ENCODE peak calls at places on chromosomes 5 and 9, in six cellular contexts. C, Z, B, K, L and F are unnamed samples.

GRCh38 chr9:33452828-33453271 is 5.5 kb upstream of the AQP3 start:
- DNase-seq in B (peak), C (peak), L (peak), K (peak), Z (peak), F (no peak)

GRCh38 chr5:85304524-85304923 is 919.8 kb upstream of the EDIL3 start:
- DNase-seq in C (no peak), L (no peak), K (no peak), B (no peak), Z (no peak), F (no peak)

GRCh38 chr5:104088876-104089778 is 526.5 kb upstream of the NUDT12 start:
- DNase-seq in C (no peak), K (no peak), L (no peak), B (no peak), Z (no peak), F (no peak)

GRCh38 chr5:35067985-35068384 is 20.2 kb upstream of the AGXT2 start:
- DNase-seq in Z (no peak), C (no peak), L (no peak), B (no peak), K (no peak), F (no peak)

GRCh38 chr5:149002761-149003689 is 59.8 kb downstream of the SH3TC2 start:
- DNase-seq in B (peak), Z (peak), L (no peak), C (no peak), K (no peak), F (no peak)

GRCh38 chr9:36151306-36152210 is 15.0 kb downstream of the GLIPR2 start:
- DNase-seq in C (no peak), B (no peak), K (peak), Z (peak), L (peak), F (peak)

GRCh38 chr9:92506184-92506857 is 24.0 kb upstream of the ASPN start:
- DNase-seq in K (no peak), C (no peak), Z (peak), L (no peak), B (peak), F (peak)

GRCh38 chr9:108001219-108001618 is 511.6 kb upstream of the KLF4 start:
- DNase-seq in Z (no peak), C (no peak), K (no peak), L (no peak), B (no peak), F (no peak)

GRCh38 chr5:12245429-12245828 is 341.2 kb upstream of the CTNND2 start:
- DNase-seq in C (no peak), B (no peak), L (no peak), Z (no peak), K (no peak), F (no peak)

GRCh38 chr5:155562153-155562552 is 548.6 kb downstream of the KIF4B start:
- DNase-seq in Z (no peak), C (no peak), L (no peak), B (no peak), K (no peak), F (no peak)

GRCh38 chr5:122967625-122968024 is 68.9 kb downstream of the PPIC start:
- DNase-seq in Z (no peak), K (no peak), C (no peak), B (no peak), L (no peak), F (no peak)

GRCh38 chr5:104947061-104947460 is 1384.5 kb upstream of the NUDT12 start:
- DNase-seq in B (no peak), L (no peak), C (no peak), Z (no peak), K (no peak), F (no peak)

GRCh38 chr9:131365546-131365945 is 28.3 kb upstream of the PRRC2B start:
- DNase-seq in B (no peak), C (no peak), L (no peak), Z (no peak), K (no peak), F (no peak)

GRCh38 chr9:20041717-20042116 is 252.9 kb upstream of the SLC24A2 start:
- DNase-seq in C (no peak), K (peak), Z (no peak), L (peak), B (no peak), F (no peak)

GRCh38 chr9:19108038-19108437 is 5.3 kb upstream of the HAUS6 start:
- DNase-seq in K (no peak), L (no peak), C (no peak), B (no peak), Z (no peak), F (no peak)

GRCh38 chr5:61346511-61346910 is 14.5 kb downstream of the ZSWIM6 start:
- DNase-seq in Z (no peak), L (no peak), K (no peak), B (no peak), C (no peak), F (no peak)

GRCh38 chr5:97338729-97339128 is 155.7 kb upstream of the RIOK2 start:
- DNase-seq in Z (no peak), B (no peak), K (no peak), C (no peak), L (no peak), F (no peak)

GRCh38 chr5:135559342-135559741 is 19.4 kb downstream of the CXCL14 start:
- DNase-seq in B (peak), C (no peak), L (no peak), Z (peak), K (no peak), F (no peak)

GRCh38 chr5:177425801-177426565 is 493 bp upstream of the GRK6 start:
- DNase-seq in Z (peak), C (peak), B (peak), K (peak), L (peak), F (peak)

GRCh38 chr5:79471556-79471955 is 42.4 kb downstream of the HOMER1 start:
- DNase-seq in K (no peak), C (no peak), B (no peak), Z (no peak), L (no peak), F (no peak)

GRCh38 chr5:91288117-91288516 is 95.0 kb downstream of the ARRDC3 start:
- DNase-seq in Z (peak), K (no peak), L (no peak), B (no peak), C (no peak), F (no peak)

GRCh38 chr5:56638061-56638621 is 177.2 kb upstream of the MAP3K1 start:
- DNase-seq in B (peak), K (no peak), C (peak), L (no peak), Z (no peak), F (no peak)

GRCh38 chr5:157326440-157327023 is 60.6 kb downstream of the CYFIP2 start:
- DNase-seq in C (no peak), K (no peak), B (no peak), Z (no peak), L (no peak), F (no peak)

GRCh38 chr9:36401179-36401740 is 1.2 kb upstream of the RNF38 start:
- DNase-seq in B (no peak), L (peak), C (peak), K (no peak), Z (peak), F (peak)

GRCh38 chr9:27572036-27572435 is 1.2 kb downstream of the C9orf72 start:
- DNase-seq in K (no peak), L (no peak), B (no peak), C (peak), Z (no peak), F (no peak)

GRCh38 chr9:12784461-12785250 is 9.8 kb downstream of the LURAP1L start:
- DNase-seq in Z (peak), C (no peak), K (no peak), B (peak), L (no peak), F (no peak)

GRCh38 chr9:87354176-87354575 is 143.5 kb upstream of the DAPK1 start:
- DNase-seq in L (no peak), K (no peak), C (no peak), Z (no peak), B (no peak), F (no peak)

GRCh38 chr9:25418974-25419373 is 259.3 kb downstream of the TUSC1 start:
- DNase-seq in Z (no peak), B (no peak), C (no peak), L (no peak), K (no peak), F (no peak)

GRCh38 chr5:154190652-154191304 is at the start of gene GALNT10:
- DNase-seq in B (peak), K (peak), L (peak), Z (no peak), C (peak), F (peak)

GRCh38 chr5:180935203-180935602 is 36.2 kb downstream of the BTNL8 start:
- DNase-seq in L (no peak), B (no peak), Z (no peak), K (no peak), C (no peak), F (no peak)

GRCh38 chr9:38047301-38048251 is 21.5 kb downstream of the SHB start:
- DNase-seq in Z (peak), C (peak), K (no peak), B (peak), L (no peak), F (peak)

GRCh38 chr9:14323083-14323968 is 9.4 kb upstream of the NFIB start:
- DNase-seq in L (no peak), B (no peak), Z (no peak), K (no peak), C (no peak), F (no peak)

GRCh38 chr9:14322211-14323082 is 8.5 kb upstream of the NFIB start:
- DNase-seq in B (peak), K (peak), L (peak), Z (peak), C (peak), F (peak)

GRCh38 chr9:14326264-14326826 is 12.4 kb upstream of the NFIB start:
- DNase-seq in L (no peak), C (peak), K (no peak), Z (peak), B (peak), F (no peak)

GRCh38 chr9:14321517-14322125 is 7.7 kb upstream of the NFIB start:
- DNase-seq in K (no peak), Z (peak), C (no peak), L (no peak), B (no peak), F (no peak)

DNA sequence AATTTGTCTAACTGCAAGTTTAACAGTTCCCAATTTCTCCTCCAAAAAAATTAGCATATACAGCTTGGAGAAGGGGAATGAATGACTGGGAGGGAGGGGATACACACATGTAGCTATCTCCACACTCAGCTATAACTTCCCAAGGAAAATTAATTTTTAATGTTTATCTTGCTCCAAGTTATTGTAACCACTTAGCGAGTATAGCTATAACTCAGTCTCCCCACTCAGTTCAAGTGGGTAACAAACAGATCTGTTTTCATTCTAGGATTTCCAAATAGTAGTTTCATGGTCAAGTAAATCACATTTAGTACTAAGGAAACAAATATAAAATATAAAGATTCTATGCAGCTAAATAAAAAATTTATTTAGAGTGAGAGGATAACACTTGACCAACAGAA is 10.0 kb upstream of the NFIB start:
- DNase-seq in Z (no peak), B (no peak), C (no peak), K (no peak), L (no peak), F (no peak)
- H3K4me3 ChIP-seq in Z (no peak), B (no peak), C (no peak), K (no peak), L (no peak), F (peak)

DNA sequence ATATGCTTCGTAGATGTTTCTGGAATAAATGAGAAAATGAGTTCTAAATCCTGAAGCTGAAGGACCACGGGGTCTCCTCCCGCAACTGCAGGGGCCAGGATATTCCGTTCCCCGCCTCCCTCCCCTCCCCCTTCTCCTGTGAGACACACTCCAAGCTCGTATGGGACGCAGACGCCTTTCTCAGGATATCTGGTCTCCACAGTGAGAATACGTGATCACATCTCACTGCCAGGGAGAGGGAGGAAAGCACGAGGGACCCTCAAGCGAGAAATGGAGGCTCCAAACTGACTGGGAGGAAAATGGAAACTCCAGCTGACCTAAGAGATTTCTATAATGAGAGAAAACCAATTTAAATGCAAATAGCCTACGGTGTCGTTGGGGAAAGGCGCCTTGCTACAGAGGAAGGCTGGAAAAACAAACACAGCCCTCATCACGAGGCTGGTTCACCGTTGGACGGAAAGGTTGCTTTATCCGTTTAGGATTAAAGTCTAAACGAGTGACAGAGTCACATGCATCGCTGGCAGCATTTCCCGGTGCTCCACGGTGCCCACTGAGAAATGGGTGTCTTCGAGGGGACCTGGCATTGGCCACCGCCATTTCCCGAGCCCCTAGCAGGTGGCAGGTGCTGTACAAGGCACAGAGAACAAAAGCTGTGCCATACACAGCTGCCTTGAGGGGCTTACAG is 116.9 kb upstream of the CPEB4 start:
- DNase-seq in Z (no peak), K (no peak), C (no peak), B (no peak), L (no peak), F (no peak)
- H3K27ac ChIP-seq in Z (no peak), K (no peak), C (no peak), B (peak), L (no peak), F (no peak)

GRCh38 chr5:168740055-168740820 is 161.1 kb upstream of the PANK3 start:
- DNase-seq in K (no peak), C (no peak), Z (no peak), L (no peak), B (no peak), F (peak)
- H3K4me3 ChIP-seq in K (no peak), C (no peak), Z (no peak), L (no peak), B (no peak), F (no peak)

DNA sequence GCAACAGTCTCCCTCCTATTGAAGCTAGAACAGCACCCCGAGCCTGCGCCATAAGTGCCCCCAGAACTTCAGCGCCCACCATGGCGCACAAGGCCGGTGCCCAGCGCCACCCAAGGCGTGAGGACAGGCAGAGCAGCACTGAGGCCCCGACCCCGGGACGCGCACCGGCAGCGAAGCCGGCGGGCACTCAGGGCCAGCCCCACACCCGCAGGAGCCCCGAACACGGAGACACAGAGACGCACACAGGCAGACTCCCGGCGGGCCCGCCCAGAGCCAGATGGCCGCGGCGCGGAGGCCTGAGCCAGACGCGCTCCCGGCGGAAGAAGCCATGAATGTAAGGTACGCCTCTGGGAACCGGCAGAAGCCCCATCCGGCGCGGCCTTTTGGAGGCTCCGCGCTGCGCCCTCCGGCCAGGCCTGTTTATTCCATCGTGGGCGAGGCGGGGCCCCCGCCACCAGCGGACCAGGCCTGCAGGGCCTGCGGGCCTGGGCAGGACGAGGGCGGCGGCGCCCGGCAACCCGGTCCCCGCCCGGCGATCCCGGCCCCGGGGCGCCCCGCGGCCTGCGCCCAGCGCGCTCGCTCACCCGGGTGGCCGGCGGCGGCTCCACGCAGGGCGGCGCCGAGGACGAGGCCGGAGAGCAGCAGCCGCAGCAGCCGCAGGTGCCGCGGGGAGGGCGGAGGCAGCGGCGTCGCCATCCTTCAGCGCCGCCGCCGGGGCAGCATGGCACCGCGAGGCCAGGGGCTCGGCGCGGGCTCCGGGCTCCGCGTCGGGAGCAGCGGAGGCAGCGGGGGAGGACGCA is 483 bp downstream of the NPDC1 start:
- DNase-seq in L (no peak), K (no peak), B (no peak), Z (peak), C (no peak), F (no peak)
- H3K27ac ChIP-seq in L (peak), K (no peak), B (peak), Z (no peak), C (peak), F (peak)

DNA sequence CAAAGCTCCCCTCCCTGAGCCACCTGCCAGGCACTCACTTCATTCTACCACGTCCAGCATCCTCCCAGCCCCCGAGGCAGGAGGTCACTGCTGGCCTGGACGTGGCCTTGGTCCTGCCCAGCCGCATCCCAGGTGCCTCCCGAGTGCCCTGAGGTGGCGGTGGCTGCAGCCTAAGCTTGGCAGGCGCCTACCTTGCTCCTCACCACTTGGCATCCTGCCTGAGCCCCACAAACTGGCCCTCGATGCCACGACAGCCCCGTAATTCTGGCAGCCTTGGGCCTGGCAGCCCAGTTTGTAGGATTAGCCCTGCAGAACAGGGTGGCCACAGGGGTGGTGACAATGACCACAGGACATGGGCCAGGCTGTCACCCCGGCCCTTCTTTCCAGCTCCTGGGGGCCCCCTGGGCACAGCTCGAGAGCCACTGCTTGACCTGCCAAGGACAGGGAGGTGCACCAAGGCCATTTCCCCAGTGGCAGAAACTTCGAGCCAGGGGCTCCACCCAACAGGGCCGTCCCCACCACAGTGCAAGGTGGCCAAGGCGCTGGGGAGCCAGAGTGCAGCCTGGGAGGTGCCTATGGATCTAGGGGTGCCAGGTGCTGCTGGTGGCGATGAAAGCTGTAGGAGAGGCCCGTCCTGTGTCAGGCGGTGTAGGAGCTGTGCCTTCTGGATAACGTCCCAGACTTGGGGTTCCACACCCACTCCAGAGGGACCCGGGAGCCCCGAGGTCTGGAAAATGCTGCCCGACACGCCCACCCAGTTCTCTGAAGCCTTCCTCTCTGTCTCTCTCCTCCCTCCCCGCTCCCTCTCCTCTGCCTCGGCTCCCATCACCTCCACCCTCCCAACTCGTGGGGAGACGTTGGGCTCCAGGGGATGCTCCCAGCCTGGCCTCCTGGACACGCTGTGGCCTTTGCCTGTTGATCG is 18.4 kb downstream of the NKD2 start:
- DNase-seq in L (no peak), Z (no peak), C (no peak), K (no peak), B (no peak), F (peak)
- H3K4me3 ChIP-seq in L (no peak), Z (no peak), C (no peak), K (no peak), B (no peak), F (no peak)

GRCh38 chr5:159582756-159583523 is 252.7 kb upstream of the IL12B start:
- DNase-seq in C (no peak), K (no peak), Z (peak), B (peak), L (no peak), F (no peak)
- H3K27ac ChIP-seq in C (no peak), K (no peak), Z (no peak), B (peak), L (no peak), F (no peak)